ENCODE peak calls at places on chromosomes 12 and 14, in five cellular contexts. N is pancreas, E is WTC11, S is heart right ventricle, D is kidney. B is an unnamed sample.

GRCh38 chr14:86777950-86778602 is 1214.9 kb downstream of the GALC start:
- DNase-seq in N (no peak), E (no peak), S (no peak), D (no peak), B (no peak)

GRCh38 chr12:26121323-26121740 is 3.5 kb downstream of the BHLHE41 start:
- DNase-seq in N (no peak), E (no peak), S (no peak), D (no peak), B (no peak)

GRCh38 chr12:83365317-83365716 is 678.6 kb downstream of the TMTC2 start:
- DNase-seq in N (no peak), E (no peak), S (no peak), D (no peak), B (no peak)

GRCh38 chr14:102317564-102318248 is 1.8 kb upstream of the ZNF839 start:
- DNase-seq in N (no peak), E (no peak), S (peak), D (no peak), B (no peak)

GRCh38 chr12:69410571-69410970 is 51.0 kb downstream of the YEATS4 start:
- DNase-seq in N (no peak), E (no peak), S (no peak), D (no peak), B (no peak)

GRCh38 chr12:54585243-54585642 is 3.2 kb downstream of the PPP1R1A start:
- DNase-seq in N (no peak), E (no peak), S (no peak), D (no peak), B (no peak)

GRCh38 chr14:105128059-105128458 is 40.5 kb downstream of the JAG2 start:
- DNase-seq in N (no peak), E (no peak), S (no peak), D (no peak), B (no peak)

GRCh38 chr14:99360774-99361595 is 89.0 kb upstream of the BCL11B start:
- DNase-seq in N (no peak), E (no peak), S (no peak), D (no peak), B (no peak)

GRCh38 chr12:4681732-4682131 is 32.8 kb downstream of the NDUFA9 start:
- DNase-seq in N (no peak), E (no peak), S (no peak), D (no peak), B (no peak)

GRCh38 chr12:46260153-46260912 is 8.5 kb downstream of the SLC38A1 start:
- DNase-seq in N (no peak), E (no peak), S (no peak), D (no peak), B (no peak)

GRCh38 chr14:51424569-51425251 is 184.7 kb downstream of the TMX1 start:
- DNase-seq in N (no peak), E (no peak), S (peak), D (no peak), B (no peak)

GRCh38 chr12:95760371-95760770 is 30.2 kb downstream of the NTN4 start:
- DNase-seq in N (no peak), E (no peak), S (no peak), D (no peak), B (no peak)

GRCh38 chr12:5332521-5332920 is 99.4 kb upstream of the NTF3 start:
- DNase-seq in N (no peak), E (no peak), S (no peak), D (no peak), B (no peak)

GRCh38 chr14:55336161-55336560 is 64.9 kb downstream of the FBXO34 start:
- DNase-seq in N (no peak), E (no peak), S (no peak), D (no peak), B (no peak)

GRCh38 chr12:74076918-74077317 is 460.7 kb upstream of the ATXN7L3B start:
- DNase-seq in N (no peak), E (no peak), S (no peak), D (no peak), B (no peak)

GRCh38 chr12:125983094-125983783 is 918.0 kb downstream of the AACS start:
- DNase-seq in N (peak), E (no peak), S (no peak), D (no peak), B (peak)

GRCh38 chr12:47841506-47841905 is 21.8 kb upstream of the HDAC7 start:
- DNase-seq in N (no peak), E (no peak), S (no peak), D (no peak), B (no peak)

GRCh38 chr14:100765296-100765695 is 38.6 kb downstream of the DLK1 start:
- DNase-seq in N (no peak), E (no peak), S (no peak), D (no peak), B (no peak)

GRCh38 chr14:69574954-69575295 is 254 bp upstream of the CCDC177 start:
- DNase-seq in N (no peak), E (no peak), S (no peak), D (no peak), B (no peak)

GRCh38 chr12:112798019-112798760 is 6.6 kb downstream of the RPH3A start:
- DNase-seq in N (no peak), E (no peak), S (no peak), D (no peak), B (no peak)

GRCh38 chr12:124829708-124830304 is 33.9 kb downstream of the SCARB1 start:
- DNase-seq in N (no peak), E (no peak), S (no peak), D (no peak), B (no peak)

GRCh38 chr12:4518106-4518728 is 20.5 kb upstream of the RAD51AP1 start:
- DNase-seq in N (no peak), E (no peak), S (no peak), D (no peak), B (no peak)

GRCh38 chr14:74525361-74525851 is 31.8 kb downstream of the ISCA2 start:
- DNase-seq in N (no peak), E (no peak), S (no peak), D (no peak), B (no peak)

GRCh38 chr14:80621701-80622100 is 319.8 kb downstream of the CEP128 start:
- DNase-seq in N (no peak), E (no peak), S (no peak), D (no peak), B (no peak)

GRCh38 chr14:80498533-80498932 is 287.2 kb upstream of the DIO2 start:
- DNase-seq in N (no peak), E (no peak), S (no peak), D (no peak), B (no peak)

DNA sequence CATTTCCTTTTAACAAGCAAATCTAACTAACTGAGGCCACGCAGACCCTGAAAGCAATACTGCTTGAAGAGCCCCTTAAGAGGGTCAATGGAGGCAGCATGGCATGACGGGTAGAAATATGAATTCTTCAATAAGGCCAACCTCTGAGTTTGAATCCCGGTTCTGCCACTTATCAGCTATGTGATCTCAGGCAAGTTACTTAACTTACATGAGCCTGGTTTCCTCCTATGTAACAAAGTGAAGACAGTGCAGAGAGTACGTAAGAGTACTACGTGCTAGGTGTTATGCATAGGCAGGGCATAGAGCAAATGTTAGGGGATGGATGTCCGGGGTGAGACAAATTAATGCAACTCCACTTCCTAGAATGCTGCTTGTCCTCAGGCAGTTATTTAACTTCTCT is 4.7 kb downstream of the HOMEZ start:
- DNase-seq in N (no peak), E (no peak), S (no peak), D (no peak), B (no peak)
- TF ChIP-seq CTCF in N (no peak), E (no peak), S (no peak), D (no peak), B (no peak)

DNA sequence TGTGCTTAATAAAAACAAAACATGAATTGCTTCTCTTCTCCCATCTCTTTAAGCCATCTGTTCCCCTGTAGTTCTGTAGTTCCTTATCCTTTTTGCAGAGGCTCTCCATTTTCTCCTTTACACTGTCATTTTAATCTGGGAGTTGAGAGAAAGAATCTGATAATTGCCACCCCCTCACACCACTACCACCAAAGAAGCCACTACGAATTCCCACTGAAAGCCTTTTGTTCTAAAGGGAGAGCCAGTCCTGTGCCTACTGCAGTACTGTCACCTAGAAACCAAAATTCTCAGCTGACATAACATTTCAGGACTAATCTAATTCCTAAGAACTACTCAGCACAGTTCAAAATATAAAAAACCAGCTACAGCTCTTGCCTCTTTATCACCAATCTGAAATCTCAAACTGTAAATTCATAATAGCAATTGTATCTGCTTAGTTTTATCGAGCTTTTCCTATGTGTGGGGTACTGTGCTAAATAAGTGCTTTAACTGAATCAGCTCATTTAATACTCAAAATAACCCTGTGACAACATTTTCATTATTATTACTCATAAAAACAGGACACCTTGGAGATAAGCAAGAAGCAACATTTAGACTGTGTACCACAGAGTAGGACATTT is 72.4 kb downstream of the SPPL3 start:
- DNase-seq in N (no peak), E (no peak), S (no peak), D (no peak), B (no peak)
- TF ChIP-seq CTCF in N (no peak), E (no peak), S (no peak), D (no peak), B (no peak)

GRCh38 chr14:56720703-56721426 is 89.4 kb downstream of the OTX2 start:
- DNase-seq in N (no peak), E (no peak), S (no peak), D (no peak), B (no peak)

GRCh38 chr14:56716705-56717104 is 93.6 kb downstream of the OTX2 start:
- DNase-seq in N (no peak), E (no peak), S (no peak), D (no peak), B (no peak)

GRCh38 chr14:56718312-56718711 is 92.0 kb downstream of the OTX2 start:
- DNase-seq in N (no peak), E (no peak), S (no peak), D (no peak), B (no peak)

GRCh38 chr14:56715938-56716337 is 94.3 kb downstream of the OTX2 start:
- DNase-seq in N (no peak), E (no peak), S (no peak), D (no peak), B (no peak)
- TF ChIP-seq CTCF in N (no peak), E (no peak), S (no peak), D (no peak), B (no peak)

DNA sequence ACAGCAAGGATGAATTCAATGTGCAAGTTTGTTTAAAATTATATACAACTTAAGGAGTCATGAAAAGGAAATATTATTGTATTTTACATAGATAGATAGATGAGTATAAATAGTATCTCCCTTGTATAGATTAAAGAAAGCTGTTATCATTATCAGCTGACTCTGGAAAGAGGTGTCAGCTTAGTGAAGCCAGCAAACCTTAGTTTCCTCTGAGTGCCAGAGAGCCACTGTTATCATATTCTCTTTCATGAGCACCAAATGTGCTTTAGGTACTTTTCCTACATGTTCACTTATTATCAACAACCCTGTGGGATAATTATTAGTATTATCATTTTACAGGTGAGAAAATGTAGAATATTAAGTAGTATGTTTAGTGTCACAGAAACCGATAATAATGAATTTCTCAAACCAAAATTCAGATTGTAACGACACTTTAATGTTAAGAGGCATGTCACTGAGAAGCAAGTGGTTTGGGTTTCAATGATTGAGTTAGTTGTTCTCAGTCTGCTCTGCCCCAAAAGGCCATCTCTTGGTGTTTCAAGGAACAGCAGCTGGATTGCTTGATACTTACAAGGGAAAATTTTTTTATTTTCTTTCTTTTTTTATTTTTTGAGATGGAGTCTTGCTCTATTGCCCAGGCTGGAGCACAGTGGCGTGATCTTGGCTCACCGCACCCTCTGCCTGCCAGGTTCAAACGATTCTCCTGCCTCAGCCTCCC is 53.7 kb downstream of the PLEKHA5 start:
- DNase-seq in N (no peak), E (no peak), S (no peak), D (no peak), B (no peak)
- TF ChIP-seq CTCF in N (no peak), E (no peak), S (peak), D (peak), B (peak)

DNA sequence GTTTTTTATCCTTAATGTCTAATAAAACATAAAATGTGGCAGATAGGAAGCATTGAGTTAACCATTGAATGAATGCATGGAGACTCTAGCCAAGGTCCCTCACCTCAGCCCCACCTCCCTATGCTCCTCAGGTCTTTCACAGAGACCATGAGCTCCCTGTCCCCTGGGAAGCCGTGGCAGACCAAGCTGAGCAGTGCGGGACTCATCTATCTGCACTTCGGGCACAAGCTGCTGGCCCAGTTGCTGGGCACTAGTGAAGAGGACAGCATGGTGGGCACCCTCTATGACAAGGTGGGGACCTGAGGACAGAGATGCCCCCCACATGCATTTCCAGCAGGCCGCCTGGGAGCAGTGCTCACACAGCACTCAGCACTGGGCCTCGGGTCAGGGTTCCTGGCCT is 3.4 kb downstream of the MYG1 start:
- DNase-seq in N (no peak), E (no peak), S (no peak), D (peak), B (no peak)
- TF ChIP-seq CTCF in N (no peak), E (no peak), S (no peak), D (no peak), B (no peak)

DNA sequence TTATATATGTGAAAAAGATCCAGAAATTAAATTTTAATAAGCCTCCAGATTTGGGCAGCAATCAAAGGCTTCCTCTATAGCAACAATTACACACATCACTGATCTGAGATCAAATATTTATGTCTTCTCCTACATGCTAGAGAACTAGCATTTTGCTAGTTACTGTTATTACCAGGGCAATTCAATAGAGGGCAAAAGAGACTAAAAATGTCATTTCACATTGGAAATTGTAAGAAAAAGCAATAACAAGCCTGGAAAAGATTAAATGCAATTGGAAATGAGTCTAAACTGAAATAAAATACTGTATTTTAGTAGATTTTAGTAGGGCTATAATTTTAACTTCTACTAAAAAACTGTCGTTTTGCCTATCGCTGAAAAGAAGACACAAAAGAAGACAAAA is 32.6 kb upstream of the ANO6 start:
- DNase-seq in N (no peak), E (no peak), S (no peak), D (no peak), B (no peak)
- TF ChIP-seq CTCF in N (no peak), E (no peak), S (peak), D (peak), B (peak)

GRCh38 chr12:67747869-67748760 is 99.6 kb downstream of the DYRK2 start:
- DNase-seq in N (peak), E (no peak), S (no peak), D (no peak), B (no peak)
- TF ChIP-seq CTCF in N (no peak), E (no peak), S (no peak), D (no peak), B (no peak)

DNA sequence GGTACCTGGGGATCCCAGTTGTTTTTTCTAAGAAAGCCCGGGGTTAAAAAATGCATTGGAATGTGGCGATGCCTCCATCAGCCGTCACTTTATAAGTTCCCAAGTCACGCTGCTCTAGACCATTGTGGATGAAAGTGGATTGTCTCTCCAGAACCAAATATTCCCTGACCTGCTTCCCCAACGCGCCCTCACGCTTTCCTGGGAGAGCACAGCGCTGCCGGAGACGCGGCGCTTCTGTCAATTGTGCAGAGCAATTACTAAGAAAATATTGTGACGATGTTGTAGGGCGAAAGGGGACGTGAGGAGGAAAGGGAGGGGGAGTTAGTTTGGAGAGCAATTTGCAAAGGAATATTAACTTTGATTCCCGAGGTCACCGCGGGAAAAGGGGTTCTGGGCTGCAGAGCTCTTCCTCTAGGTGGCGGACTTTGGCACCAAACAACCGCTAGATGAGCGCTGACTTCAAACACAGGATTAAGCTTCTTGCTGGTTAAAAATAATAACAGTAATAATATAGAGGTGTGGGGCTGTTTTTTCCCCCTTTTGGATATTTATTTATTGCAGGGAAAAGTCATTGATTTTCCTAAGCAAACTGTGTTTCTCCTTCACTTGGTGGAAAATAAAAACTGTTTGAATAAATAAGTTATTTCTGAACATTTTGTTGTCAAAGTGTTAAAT is 9.6 kb upstream of the FOXG1 start:
- DNase-seq in N (peak), E (peak), S (no peak), D (no peak), B (no peak)
- TF ChIP-seq CTCF in N (no peak), E (peak), S (no peak), D (no peak), B (peak)

DNA sequence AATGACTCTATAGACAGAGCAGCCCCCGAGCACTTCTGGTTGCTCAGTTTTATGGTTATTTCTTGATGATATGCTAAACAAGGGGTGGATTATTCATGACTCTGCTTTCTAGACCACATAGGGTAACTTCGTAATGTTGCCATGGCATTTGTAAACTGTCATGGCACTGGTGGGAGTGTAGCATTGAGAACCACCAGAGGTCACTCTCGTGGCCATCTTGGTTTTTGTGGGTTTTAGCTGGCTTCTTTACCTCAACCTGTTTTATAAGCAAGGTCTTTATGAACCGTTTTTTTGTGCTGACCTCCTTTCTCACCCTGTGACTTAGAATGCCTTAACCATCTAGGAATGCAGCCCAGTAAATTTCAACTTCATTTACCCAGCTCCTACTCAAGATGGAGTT is 1036.2 kb upstream of the FLRT2 start:
- DNase-seq in N (no peak), E (peak), S (no peak), D (no peak), B (no peak)
- TF ChIP-seq CTCF in N (no peak), E (no peak), S (peak), D (no peak), B (no peak)

DNA sequence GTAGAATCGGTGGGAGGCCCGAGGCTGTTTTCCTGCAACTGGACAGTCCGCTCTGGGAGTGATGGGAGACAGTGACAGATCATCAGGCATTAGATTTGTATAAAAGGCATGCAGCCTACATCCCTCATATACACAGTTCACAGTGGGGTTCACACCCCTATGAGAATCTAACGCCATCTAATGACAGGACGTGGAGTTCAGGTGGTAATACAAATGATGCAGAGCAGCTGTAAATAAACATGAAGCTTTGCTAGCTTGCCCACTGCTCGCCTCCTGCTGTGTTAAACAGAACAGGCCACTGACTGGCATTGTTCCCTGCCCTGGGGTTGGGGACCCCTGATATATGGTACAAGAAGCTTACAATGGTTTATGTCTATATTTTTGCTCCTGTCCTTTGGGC is 179.0 kb downstream of the LRFN5 start:
- DNase-seq in N (no peak), E (peak), S (no peak), D (no peak), B (no peak)
- TF ChIP-seq CTCF in N (no peak), E (no peak), S (no peak), D (no peak), B (no peak)